ENCODE peak calls at places on chromosomes 6 and 20, in nine cellular contexts. N is fibroblast of mammary gland, K is AG09309, Y is dorsolateral prefrontal cortex, W is colonic mucosa, A is astrocyte of the spinal cord, C is tibial nerve, Q is cardiac fibroblast, G is heart left ventricle. M is an unnamed sample.

GRCh38 chr6:167706313-167707109 is 120.2 kb upstream of the AFDN start:
- DNase-seq in N (no peak), K (no peak), Y (no peak), W (no peak), A (no peak), C (no peak), Q (no peak), G (no peak), M (no peak)

GRCh38 chr20:53671370-53671769 is 77.7 kb upstream of the ZNF217 start:
- DNase-seq in N (no peak), K (no peak), Y (no peak), W (no peak), A (no peak), C (no peak), Q (no peak), G (no peak), M (no peak)

GRCh38 chr6:140319209-140319608 is 944.8 kb upstream of the CITED2 start:
- DNase-seq in N (peak), K (peak), Y (no peak), W (no peak), A (peak), C (no peak), Q (peak), G (no peak), M (no peak)

GRCh38 chr6:139325003-139325600 is 33.3 kb upstream of the TXLNB start:
- DNase-seq in N (no peak), K (no peak), Y (no peak), W (no peak), A (no peak), C (no peak), Q (no peak), G (no peak), M (no peak)

GRCh38 chr20:33541074-33541473 is 51.2 kb downstream of the CBFA2T2 start:
- DNase-seq in N (no peak), K (no peak), Y (no peak), W (no peak), A (no peak), C (no peak), Q (no peak), G (no peak), M (no peak)

GRCh38 chr20:49103647-49104364 is 57.7 kb downstream of the CSE1L start:
- DNase-seq in N (no peak), K (no peak), Y (no peak), W (no peak), A (no peak), C (no peak), Q (no peak), G (no peak), M (no peak)

GRCh38 chr6:87407531-87407895 is 259 bp upstream of the CFAP206 start:
- DNase-seq in N (peak), K (no peak), Y (no peak), W (no peak), A (peak), C (no peak), Q (peak), G (no peak), M (peak)

GRCh38 chr20:10793741-10794140 is 119.9 kb upstream of the JAG1 start:
- DNase-seq in N (no peak), K (no peak), Y (no peak), W (no peak), A (no peak), C (no peak), Q (no peak), G (no peak), M (no peak)

GRCh38 chr20:46207783-46208182 is 89.7 kb downstream of the CD40 start:
- DNase-seq in N (no peak), K (no peak), Y (no peak), W (no peak), A (no peak), C (no peak), Q (no peak), G (no peak), M (no peak)

GRCh38 chr6:12039540-12040459 is 27.7 kb downstream of the HIVEP1 start:
- DNase-seq in N (no peak), K (no peak), Y (no peak), W (no peak), A (no peak), C (no peak), Q (no peak), G (no peak), M (no peak)

GRCh38 chr20:64044484-64045247 is 4.8 kb downstream of the SOX18 start:
- DNase-seq in N (peak), K (no peak), Y (no peak), W (no peak), A (peak), C (no peak), Q (peak), G (no peak), M (peak)

GRCh38 chr6:136360783-136361182 is 71.1 kb upstream of the BCLAF1 start:
- DNase-seq in N (no peak), K (no peak), Y (no peak), W (no peak), A (no peak), C (no peak), Q (no peak), G (no peak), M (no peak)

GRCh38 chr20:32343438-32343837 is 14.7 kb upstream of the ASXL1 start:
- DNase-seq in N (peak), K (peak), Y (no peak), W (no peak), A (peak), C (no peak), Q (peak), G (no peak), M (peak)

GRCh38 chr6:107122748-107123147 is 7.4 kb upstream of the BEND3 start:
- DNase-seq in N (no peak), K (no peak), Y (no peak), W (no peak), A (no peak), C (no peak), Q (no peak), G (no peak), M (no peak)

GRCh38 chr20:38658879-38659612 is 57.4 kb downstream of the ARHGAP40 start:
- DNase-seq in N (peak), K (no peak), Y (no peak), W (no peak), A (no peak), C (no peak), Q (peak), G (no peak), M (no peak)

GRCh38 chr20:51680067-51680749 is 88.0 kb downstream of the ATP9A start:
- DNase-seq in N (no peak), K (no peak), Y (no peak), W (no peak), A (no peak), C (no peak), Q (no peak), G (no peak), M (no peak)

GRCh38 chr20:19317240-19318069 is 105.0 kb downstream of the SLC24A3 start:
- DNase-seq in N (no peak), K (no peak), Y (no peak), W (no peak), A (no peak), C (no peak), Q (no peak), G (no peak), M (no peak)

GRCh38 chr20:45041464-45042337 is 59.2 kb downstream of the KCNS1 start:
- DNase-seq in N (peak), K (no peak), Y (no peak), W (peak), A (peak), C (no peak), Q (peak), G (no peak), M (peak)

GRCh38 chr6:140079328-140079727 is 704.9 kb upstream of the CITED2 start:
- DNase-seq in N (peak), K (no peak), Y (no peak), W (no peak), A (no peak), C (no peak), Q (peak), G (no peak), M (peak)

GRCh38 chr6:42777126-42777822 is 4.6 kb upstream of the BICRAL start:
- DNase-seq in N (peak), K (no peak), Y (no peak), W (no peak), A (peak), C (no peak), Q (peak), G (no peak), M (peak)

GRCh38 chr20:48682529-48683385 is 145.0 kb downstream of the PREX1 start:
- DNase-seq in N (peak), K (peak), Y (peak), W (peak), A (peak), C (peak), Q (peak), G (peak), M (peak)

GRCh38 chr20:11814276-11814675 is 103.4 kb upstream of the BTBD3 start:
- DNase-seq in N (peak), K (no peak), Y (no peak), W (no peak), A (peak), C (no peak), Q (no peak), G (no peak), M (peak)

GRCh38 chr20:38321959-38322598 is 18.1 kb downstream of the BPI start:
- DNase-seq in N (peak), K (peak), Y (peak), W (no peak), A (peak), C (no peak), Q (peak), G (no peak), M (peak)

GRCh38 chr20:50848846-50849673 is 54.2 kb downstream of the BCAS4 start:
- DNase-seq in N (no peak), K (no peak), Y (no peak), W (no peak), A (no peak), C (no peak), Q (no peak), G (no peak), M (no peak)

GRCh38 chr6:108165714-108166663 is at the start of gene NR2E1:
- DNase-seq in N (peak), K (no peak), Y (no peak), W (no peak), A (peak), C (no peak), Q (no peak), G (no peak), M (no peak)

GRCh38 chr6:146892613-146893401 is 294.0 kb downstream of the ADGB start:
- DNase-seq in N (peak), K (peak), Y (no peak), W (no peak), A (peak), C (no peak), Q (peak), G (no peak), M (peak)

GRCh38 chr20:8721098-8721497 is 347.8 kb upstream of the PLCB4 start:
- DNase-seq in N (peak), K (no peak), Y (peak), W (peak), A (peak), C (no peak), Q (peak), G (no peak), M (peak)

GRCh38 chr6:125670586-125670985 is 78.8 kb upstream of the HEY2 start:
- DNase-seq in N (no peak), K (no peak), Y (no peak), W (no peak), A (peak), C (no peak), Q (no peak), G (no peak), M (no peak)

GRCh38 chr6:76876922-76877553 is 586.3 kb downstream of the HTR1B start:
- DNase-seq in N (peak), K (no peak), Y (no peak), W (peak), A (peak), C (no peak), Q (peak), G (no peak), M (no peak)

GRCh38 chr6:132072831-132073230 is 121.7 kb upstream of the CCN2 start:
- DNase-seq in N (peak), K (no peak), Y (no peak), W (no peak), A (no peak), C (no peak), Q (no peak), G (no peak), M (no peak)

GRCh38 chr6:40343887-40344565 is 243.1 kb downstream of the LRFN2 start:
- DNase-seq in N (no peak), K (no peak), Y (no peak), W (no peak), A (no peak), C (no peak), Q (no peak), G (no peak), M (no peak)

GRCh38 chr6:117536317-117536716 is 53.8 kb downstream of the DCBLD1 start:
- DNase-seq in N (no peak), K (no peak), Y (no peak), W (no peak), A (peak), C (no peak), Q (peak), G (no peak), M (no peak)

GRCh38 chr6:111258615-111259088 is 171.3 kb downstream of the SLC16A10 start:
- DNase-seq in N (no peak), K (no peak), Y (no peak), W (no peak), A (no peak), C (no peak), Q (peak), G (no peak), M (peak)

GRCh38 chr6:62974452-62974851 is 236.8 kb upstream of the FKBP1C start:
- DNase-seq in N (no peak), K (no peak), Y (no peak), W (no peak), A (no peak), C (no peak), Q (no peak), G (no peak), M (no peak)

GRCh38 chr20:50663095-50663821 is 28.1 kb downstream of the RIPOR3 start:
- DNase-seq in N (no peak), K (no peak), Y (no peak), W (no peak), A (no peak), C (no peak), Q (no peak), G (no peak), M (no peak)

GRCh38 chr20:13995841-13996240 is 525 bp downstream of the MACROD2 start:
- DNase-seq in N (no peak), K (no peak), Y (no peak), W (peak), A (peak), C (no peak), Q (no peak), G (peak), M (no peak)

GRCh38 chr6:129141499-129141898 is 258.6 kb downstream of the LAMA2 start:
- DNase-seq in N (peak), K (no peak), Y (no peak), W (no peak), A (peak), C (no peak), Q (peak), G (no peak), M (peak)

GRCh38 chr6:52725530-52726192 is 37.6 kb downstream of the GSTA2 start:
- DNase-seq in N (peak), K (no peak), Y (no peak), W (peak), A (peak), C (no peak), Q (peak), G (no peak), M (peak)

GRCh38 chr6:114569643-114570042 is 226.8 kb upstream of the HS3ST5 start:
- DNase-seq in N (no peak), K (no peak), Y (no peak), W (no peak), A (no peak), C (no peak), Q (no peak), G (no peak), M (no peak)

DNA sequence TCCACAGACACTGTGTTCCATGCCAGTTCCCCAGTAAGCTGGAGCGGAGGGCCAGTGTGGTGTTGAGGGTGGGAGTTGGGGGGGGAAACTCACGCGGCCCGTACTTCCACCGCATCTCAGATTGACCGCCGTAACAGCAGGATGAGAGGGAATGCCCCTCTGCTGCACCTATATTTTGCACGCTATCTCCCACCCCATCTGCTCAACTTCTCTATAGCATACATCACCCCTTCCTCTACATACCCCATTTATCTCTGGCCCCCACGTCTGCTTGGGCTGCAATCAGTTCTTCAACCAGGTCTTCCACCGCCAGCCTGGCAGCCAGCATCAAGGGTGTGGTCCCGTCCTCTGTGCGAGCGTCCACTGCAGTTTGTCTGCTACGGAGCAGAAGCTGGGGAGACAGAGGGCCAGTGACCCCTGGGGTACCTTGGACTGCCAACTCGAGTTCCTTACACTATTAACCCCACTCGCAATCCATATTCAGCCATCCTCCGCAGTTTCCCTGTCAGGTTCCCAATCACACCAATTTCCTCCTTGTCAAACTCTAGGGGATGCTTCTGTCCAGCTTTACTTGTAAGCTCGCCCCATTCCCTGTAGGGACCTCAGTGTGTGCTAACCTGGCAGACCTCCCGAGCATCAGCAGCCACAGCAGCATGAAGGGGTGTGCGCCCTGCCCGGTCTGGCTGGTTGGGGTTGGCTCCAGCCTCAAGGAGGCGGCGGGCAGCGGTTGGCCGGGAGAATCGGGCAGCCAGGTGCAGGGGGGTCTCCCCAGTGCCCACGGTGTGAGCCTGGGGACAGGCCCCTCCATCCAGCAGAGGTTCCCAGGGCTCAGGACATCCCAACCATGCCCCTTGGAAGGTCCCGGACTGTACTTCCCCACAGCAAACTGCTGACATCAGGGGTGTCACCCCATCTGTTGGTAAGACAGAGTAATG is 4.5 kb upstream of the GPSM3 start:
- DNase-seq in N (no peak), K (no peak), Y (no peak), W (peak), A (peak), C (no peak), Q (peak), G (no peak), M (no peak)
- TF ChIP-seq CTCF in N (no peak), K (no peak), Y (no peak), W (no peak), A (no peak), C (no peak), Q (no peak), G (no peak), M (peak)

GRCh38 chr6:54992789-54993188 is 146.2 kb downstream of the FAM83B start:
- DNase-seq in N (peak), K (no peak), Y (no peak), W (no peak), A (no peak), C (no peak), Q (peak), G (no peak), M (no peak)
- TF ChIP-seq CTCF in N (peak), K (peak), Y (peak), W (no peak), A (peak), C (no peak), Q (peak), G (no peak), M (peak)

DNA sequence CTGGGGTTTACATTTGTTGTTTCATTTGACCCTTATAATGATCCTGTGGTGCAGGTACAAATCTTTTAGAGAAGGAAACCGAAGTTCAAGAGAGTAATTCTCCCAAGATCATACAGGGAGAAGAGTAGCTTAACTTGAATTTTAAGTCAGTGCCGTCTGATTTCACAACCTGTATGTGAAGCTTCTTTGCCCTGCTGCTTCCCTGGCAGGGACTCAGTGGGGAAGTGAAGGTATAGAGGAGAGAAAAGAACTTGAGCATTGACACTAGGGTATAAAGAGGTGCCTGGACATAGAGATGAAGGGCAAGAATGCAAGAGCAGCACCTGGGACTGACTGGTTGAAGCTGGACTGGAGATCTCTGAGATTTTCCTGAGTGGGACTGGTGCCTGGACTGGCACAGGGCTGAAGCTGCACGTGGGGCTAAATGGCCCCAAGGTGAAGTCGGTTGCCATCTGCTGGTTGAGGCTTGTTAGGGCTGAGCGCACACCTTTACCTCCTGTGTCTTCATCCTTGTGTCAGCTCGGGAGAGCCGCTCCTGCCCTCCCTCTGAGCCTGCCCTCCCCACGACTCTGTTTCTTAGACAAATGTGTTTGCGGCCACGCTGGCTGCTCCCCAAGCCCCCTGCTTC is 41.8 kb downstream of the FARS2 start:
- DNase-seq in N (peak), K (no peak), Y (no peak), W (peak), A (peak), C (no peak), Q (peak), G (peak), M (no peak)
- TF ChIP-seq CTCF in N (peak), K (peak), Y (no peak), W (peak), A (peak), C (no peak), Q (peak), G (peak), M (peak)

GRCh38 chr6:18533793-18534192 is 146.6 kb downstream of the RNF144B start:
- DNase-seq in N (no peak), K (no peak), Y (no peak), W (no peak), A (no peak), C (no peak), Q (no peak), G (no peak), M (no peak)

GRCh38 chr6:18543061-18543460 is 155.9 kb downstream of the RNF144B start:
- DNase-seq in N (no peak), K (no peak), Y (no peak), W (no peak), A (no peak), C (no peak), Q (no peak), G (no peak), M (no peak)

GRCh38 chr6:18536693-18537092 is 149.5 kb downstream of the RNF144B start:
- DNase-seq in N (no peak), K (no peak), Y (no peak), W (no peak), A (no peak), C (no peak), Q (no peak), G (no peak), M (no peak)

DNA sequence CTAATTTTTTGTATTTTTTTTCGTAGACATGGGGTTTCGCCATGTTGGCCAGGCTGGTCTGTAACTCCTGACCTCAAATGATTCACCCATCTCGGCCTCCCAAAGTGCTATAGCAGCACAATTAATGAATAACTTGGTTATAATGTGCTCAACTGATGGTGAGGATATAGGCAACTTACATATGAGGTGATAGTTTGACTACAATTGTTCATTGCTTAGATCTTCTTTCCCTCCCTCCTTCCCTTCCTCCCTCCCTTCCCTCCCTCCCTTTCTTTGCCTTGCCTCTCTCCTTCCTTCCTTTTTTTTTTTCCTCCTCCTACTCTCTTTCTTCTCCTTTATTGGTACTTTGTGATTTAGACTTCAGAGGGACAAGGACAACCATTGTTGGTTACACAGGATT is 151.2 kb downstream of the RNF144B start:
- DNase-seq in N (no peak), K (no peak), Y (no peak), W (no peak), A (no peak), C (no peak), Q (no peak), G (no peak), M (no peak)
- TF ChIP-seq CTCF in N (no peak), K (no peak), Y (no peak), W (no peak), A (no peak), C (no peak), Q (no peak), G (no peak), M (no peak)

GRCh38 chr6:64012351-64013060 is 376.9 kb downstream of the PHF3 start:
- DNase-seq in N (peak), K (no peak), Y (peak), W (peak), A (peak), C (no peak), Q (peak), G (no peak), M (no peak)
- TF ChIP-seq CTCF in N (peak), K (peak), Y (peak), W (peak), A (peak), C (peak), Q (peak), G (peak), M (no peak)